ENCODE peak calls at places on chromosomes 4 and X, in nine cellular contexts. F, U, E, T, S, W, I, Q and B are unnamed samples.

GRCh38 chr4:180058731-180059215 is 2184.4 kb upstream of the TENM3 start:
- DNase-seq in F (peak; percentile 44), U (no peak), E (peak; percentile 69), T (peak; percentile 32), S (peak; percentile 25), W (no peak), I (no peak), Q (no peak), B (peak; percentile 52)

GRCh38 chr4:187021436-187022205 is 298.0 kb upstream of the FAT1 start:
- DNase-seq in F (no peak), U (no peak), E (no peak), T (no peak), S (peak; percentile 26), W (no peak), I (no peak), Q (no peak), B (no peak)

GRCh38 chr4:119209077-119209476 is 3.4 kb upstream of the USP53 start:
- DNase-seq in F (peak; percentile 96), U (peak; percentile 80), E (no peak), T (peak; percentile 18), S (peak; percentile 98), W (no peak), I (no peak), Q (no peak), B (no peak)

GRCh38 chr4:147327322-147327721 is 153.6 kb upstream of the EDNRA start:
- DNase-seq in F (no peak), U (no peak), E (no peak), T (no peak), S (no peak), W (no peak), I (no peak), Q (no peak), B (no peak)

GRCh38 chrX:1477801-1478458 is 25.2 kb upstream of the ASMTL start:
- DNase-seq in F (no peak), U (no peak), E (peak; percentile 27), T (no peak), S (no peak), W (no peak), I (peak; percentile 39), Q (no peak), B (no peak)

GRCh38 chrX:100911731-100912130 is 17.0 kb downstream of the XKRX start:
- DNase-seq in F (no peak), U (no peak), E (no peak), T (peak; percentile 13), S (peak; percentile 39), W (no peak), I (no peak), Q (no peak), B (no peak)

GRCh38 chr4:26860922-26861433 is 337 bp downstream of the STIM2 start:
- DNase-seq in F (peak; percentile 44), U (no peak), E (peak; percentile 73), T (peak; percentile 42), S (peak; percentile 57), W (no peak), I (peak; percentile 80), Q (peak; percentile 45), B (peak; percentile 51)

GRCh38 chr4:8729408-8730149 is 137.0 kb downstream of the CPZ start:
- DNase-seq in F (no peak), U (no peak), E (peak; percentile 34), T (no peak), S (no peak), W (no peak), I (peak; percentile 37), Q (no peak), B (no peak)

GRCh38 chr4:76644831-76645485 is 209.9 kb downstream of the SHROOM3 start:
- DNase-seq in F (no peak), U (no peak), E (no peak), T (no peak), S (no peak), W (no peak), I (no peak), Q (no peak), B (no peak)

GRCh38 chrX:145213504-145213903 is 33.8 kb upstream of the SPANXN1 start:
- DNase-seq in F (no peak), U (no peak), E (no peak), T (peak; percentile 2), S (peak; percentile 3), W (no peak), I (no peak), Q (no peak), B (no peak)

GRCh38 chr4:7777871-7778523 is 161.7 kb downstream of the AFAP1 start:
- DNase-seq in F (no peak), U (no peak), E (no peak), T (no peak), S (no peak), W (no peak), I (no peak), Q (no peak), B (no peak)

GRCh38 chrX:50718791-50719190 is 95.2 kb downstream of the SHROOM4 start:
- DNase-seq in F (peak; percentile 63), U (no peak), E (no peak), T (no peak), S (no peak), W (no peak), I (no peak), Q (no peak), B (no peak)

GRCh38 chr4:73832651-73833237 is 3.7 kb upstream of the CXCL6 start:
- DNase-seq in F (peak; percentile 56), U (no peak), E (no peak), T (no peak), S (peak; percentile 83), W (no peak), I (no peak), Q (no peak), B (no peak)

GRCh38 chr4:44965446-44966095 is 239.2 kb upstream of the GNPDA2 start:
- DNase-seq in F (no peak), U (no peak), E (no peak), T (no peak), S (peak; percentile 54), W (no peak), I (no peak), Q (no peak), B (no peak)

GRCh38 chr4:1511441-1512041 is 105.3 kb upstream of the NKX1-1 start:
- DNase-seq in F (peak; percentile 36), U (no peak), E (no peak), T (no peak), S (no peak), W (peak; percentile 17), I (no peak), Q (peak; percentile 53), B (no peak)

DNA sequence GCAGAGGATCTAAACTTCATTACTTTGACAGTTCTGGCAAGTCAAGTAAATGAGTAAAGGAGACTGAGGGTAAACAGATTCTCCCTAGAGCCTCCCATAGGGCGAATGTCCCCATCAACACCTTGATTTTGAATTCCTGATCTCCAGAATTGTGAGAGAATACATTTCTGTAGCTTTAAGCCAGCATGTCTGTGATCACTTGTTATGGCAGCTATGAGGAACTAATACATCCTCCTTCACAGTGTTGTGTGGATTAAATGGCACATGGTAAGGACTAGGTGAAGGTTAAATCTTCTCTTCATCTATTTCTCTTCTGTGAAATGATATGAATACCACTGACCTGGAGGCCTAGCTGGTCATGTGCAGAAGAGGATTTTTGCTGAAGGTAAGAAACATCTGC is 137.3 kb downstream of the CPEB2 start:
- DNase-seq in F (no peak), U (no peak), E (no peak), T (no peak), S (no peak), W (no peak), I (no peak), Q (no peak), B (no peak)
- TF ChIP-seq CTCF in F (no peak), U (no peak), E (no peak), T (no peak), S (no peak), W (no peak), I (no peak), Q (no peak), B (no peak)

DNA sequence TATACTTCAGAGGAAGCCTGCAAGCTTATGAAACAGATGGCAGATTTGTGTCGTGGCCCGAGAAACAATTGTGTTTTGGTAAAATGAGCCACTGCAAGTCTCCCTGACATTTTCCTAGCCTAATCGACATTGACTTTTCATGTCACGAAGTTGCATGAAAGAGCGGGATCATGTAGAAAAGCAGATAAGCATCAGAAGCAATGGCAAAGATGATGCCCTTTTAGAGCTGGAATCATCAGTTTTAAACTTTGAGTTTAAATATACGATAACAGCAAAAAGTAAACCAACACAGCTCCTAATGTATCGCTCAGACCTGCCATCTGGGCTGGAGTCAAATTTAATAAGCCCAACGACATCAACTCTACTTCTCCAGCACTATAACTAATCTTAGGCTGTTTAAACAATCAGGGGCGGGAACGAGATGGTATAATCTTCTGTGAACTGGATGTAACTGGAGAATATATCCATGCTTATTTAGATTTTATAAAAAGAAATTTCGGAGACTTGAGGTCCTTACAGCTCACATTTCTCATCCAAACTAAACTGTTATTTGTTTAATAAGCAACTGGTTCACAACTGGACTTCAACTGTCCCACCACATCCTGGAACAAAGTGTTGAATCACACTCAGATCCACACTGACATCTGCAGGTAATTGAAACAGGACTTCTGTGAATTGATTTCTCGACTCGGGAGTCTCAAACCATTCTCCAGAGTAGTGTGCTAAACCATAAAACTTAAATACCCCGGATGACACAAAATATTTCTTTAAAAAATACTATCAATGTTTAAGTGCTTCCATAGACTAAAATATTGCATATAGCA is 95.1 kb upstream of the PLAC1 start:
- DNase-seq in F (peak; percentile 65), U (no peak), E (no peak), T (no peak), S (peak; percentile 19), W (no peak), I (no peak), Q (no peak), B (no peak)
- TF ChIP-seq CTCF in F (peak; percentile 37), U (peak; percentile 32), E (no peak), T (no peak), S (peak; percentile 26), W (no peak), I (no peak), Q (peak; percentile 35), B (no peak)

DNA sequence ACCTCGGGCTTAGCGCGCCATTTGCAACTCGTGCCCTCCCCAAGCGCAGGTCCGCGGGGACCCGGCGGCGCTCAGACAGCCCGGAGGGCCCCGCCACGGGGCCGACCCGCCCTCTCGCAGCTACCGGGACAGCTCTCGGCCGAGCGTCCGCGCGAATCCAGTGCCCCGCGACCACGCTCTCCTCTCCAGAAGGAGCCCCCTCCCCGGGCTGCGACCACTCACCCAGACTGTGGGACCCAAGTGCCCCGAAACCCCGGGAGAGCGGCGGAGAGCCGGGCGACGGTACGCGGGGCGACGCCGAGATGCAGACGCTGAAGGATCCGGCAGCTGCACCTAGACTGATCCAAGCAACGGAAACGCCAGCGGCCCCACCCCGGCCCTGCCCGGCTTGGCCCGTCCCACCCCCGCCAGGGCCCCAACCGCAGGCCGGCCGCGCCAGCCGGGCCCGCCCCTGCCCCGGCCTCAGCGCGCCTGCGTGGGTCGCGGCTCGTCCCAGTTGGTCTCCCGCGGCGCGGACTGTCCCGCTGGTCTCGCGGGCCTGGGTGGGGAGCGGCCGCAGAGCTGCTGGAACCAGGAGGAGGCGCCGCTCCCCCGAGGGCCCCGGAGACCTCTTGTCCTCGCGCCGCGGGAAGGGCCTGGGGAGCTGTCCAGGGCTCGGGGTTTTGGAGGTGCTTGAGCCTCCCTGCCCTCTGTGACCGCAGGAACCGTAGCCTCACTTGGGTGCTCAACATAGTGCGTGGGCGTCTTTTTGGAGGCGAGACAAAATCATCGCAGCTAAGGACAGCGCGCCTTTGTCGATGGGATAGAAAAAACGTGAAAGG is at the start of gene ANXA5:
- DNase-seq in F (peak; percentile 88), U (peak; percentile 45), E (peak; percentile 93), T (peak; percentile 85), S (peak; percentile 86), W (peak; percentile 71), I (peak; percentile 75), Q (peak; percentile 88), B (peak; percentile 76)
- TF ChIP-seq CTCF in F (peak; percentile 61), U (peak; percentile 30), E (peak; percentile 29), T (no peak), S (peak; percentile 44), W (peak; percentile 61), I (no peak), Q (peak; percentile 64), B (peak; percentile 29)

GRCh38 chrX:70032797-70033196 is 16.9 kb downstream of the AWAT2 start:
- DNase-seq in F (no peak), U (no peak), E (no peak), T (no peak), S (no peak), W (no peak), I (no peak), Q (no peak), B (no peak)
- TF ChIP-seq CTCF in F (peak; percentile 1), U (no peak), E (no peak), T (no peak), S (no peak), W (no peak), I (no peak), Q (no peak), B (no peak)